ENCODE peak calls at places on chromosomes 7 and 10, in nine cellular contexts. T is transverse colon, B is progenitor cell of endocrine pancreas, G is AG09309, I is dorsolateral prefrontal cortex, U is neural crest cell, K is cardiac muscle cell, H is lung, Z is IMR-90. M is an unnamed sample.

GRCh38 chr10:69088801-69089501 is 1.0 kb downstream of the SRGN start:
- DNase-seq in B (no peak), G (no peak), Z (peak; percentile 52), I (no peak), K (peak; percentile 80), U (no peak), H (no peak), T (no peak), M (no peak)

GRCh38 chr10:111083222-111084095 is 6.6 kb downstream of the ADRA2A start:
- DNase-seq in G (no peak), U (no peak), B (no peak), I (no peak), K (no peak), H (no peak), T (no peak), Z (no peak), M (no peak)

GRCh38 chr7:147653456-147653855 is 937.1 kb upstream of the C7orf33 start:
- DNase-seq in G (no peak), H (no peak), T (no peak), Z (no peak), B (no peak), U (no peak), K (no peak), I (no peak), M (no peak)

GRCh38 chr7:39810710-39811109 is 139.3 kb upstream of the CDK13 start:
- DNase-seq in T (no peak), G (no peak), U (no peak), Z (no peak), H (no peak), K (no peak), I (no peak), B (no peak), M (no peak)

GRCh38 chr10:123301077-123301875 is 147.1 kb downstream of the BUB3 start:
- DNase-seq in Z (no peak), H (no peak), U (peak; percentile 26), G (no peak), T (peak; percentile 11), B (no peak), I (peak; percentile 91), K (peak; percentile 66), M (peak; percentile 83)

GRCh38 chr10:60611291-60611747 is 167.0 kb upstream of the CDK1 start:
- DNase-seq in T (no peak), U (no peak), B (no peak), Z (peak; percentile 71), I (no peak), K (peak; percentile 66), H (no peak), G (peak; percentile 32), M (no peak)

GRCh38 chr10:324593-324992 is 189.3 kb downstream of the ZMYND11 start:
- DNase-seq in H (no peak), K (no peak), U (no peak), B (no peak), G (no peak), I (no peak), Z (no peak), T (no peak), M (no peak)

GRCh38 chr10:95674643-95675042 is 18.1 kb upstream of the ALDH18A1 start:
- DNase-seq in Z (no peak), T (no peak), I (no peak), H (no peak), G (no peak), U (no peak), B (no peak), K (no peak), M (no peak)

GRCh38 chr10:79608505-79609375 is 2.0 kb upstream of the SFTPA1 start:
- DNase-seq in G (no peak), K (peak; percentile 38), H (no peak), B (peak; percentile 37), U (peak; percentile 39), Z (peak; percentile 14), T (peak; percentile 26), I (no peak), M (peak; percentile 70)

DNA sequence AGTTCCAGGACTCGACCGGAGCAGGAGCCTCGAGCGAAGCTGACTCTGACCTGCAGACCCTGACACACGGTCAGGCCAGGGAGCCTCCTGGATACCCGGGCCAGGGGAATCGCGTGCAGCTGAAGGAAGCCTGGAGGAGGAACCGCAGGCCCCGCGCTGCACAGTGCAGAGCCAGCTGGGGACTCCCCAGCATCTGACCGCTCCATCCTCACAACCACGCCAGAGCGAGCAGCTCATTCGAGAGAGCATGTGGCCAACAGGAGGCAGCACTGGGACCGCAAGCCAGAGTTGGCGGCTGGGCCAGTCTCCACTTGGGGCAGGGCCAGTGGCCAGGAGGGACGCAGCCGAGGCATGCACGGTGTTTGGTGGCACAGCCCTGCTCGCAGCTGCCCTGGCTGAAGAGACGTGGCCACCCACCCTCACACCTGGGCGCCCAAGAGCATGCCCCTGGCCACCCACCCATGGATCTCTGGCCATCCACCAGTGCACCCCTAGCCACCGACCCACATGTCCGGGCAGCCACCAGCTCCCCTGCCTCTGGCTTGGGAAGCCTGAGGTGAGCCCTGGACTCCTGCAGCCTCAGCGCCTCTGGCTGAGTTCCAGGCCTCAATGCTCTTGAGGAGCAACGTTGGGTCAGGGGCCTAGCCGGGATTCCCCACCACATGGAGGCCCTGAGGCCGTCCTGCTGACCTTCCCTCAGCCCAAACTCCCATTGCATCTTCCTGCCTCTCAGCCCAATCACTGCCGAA is 213.9 kb downstream of the ELFN1 start:
- DNase-seq in T (no peak), I (no peak), B (no peak), Z (no peak), H (no peak), K (no peak), G (no peak), U (no peak), M (peak; percentile 16)
- TF ChIP-seq CTCF in T (no peak), I (no peak), B (no peak), Z (no peak), H (no peak), K (no peak), G (no peak), U (no peak), M (no peak)

GRCh38 chr7:69799048-69799697 is 200.9 kb downstream of the AUTS2 start:
- DNase-seq in U (no peak), I (no peak), G (no peak), B (no peak), H (no peak), T (no peak), K (no peak), Z (no peak), M (no peak)
- TF ChIP-seq CTCF in U (no peak), I (no peak), G (no peak), B (no peak), H (no peak), T (no peak), K (no peak), Z (no peak), M (no peak)

GRCh38 chr10:114000461-114000860 is 43.2 kb upstream of the ADRB1 start:
- DNase-seq in T (no peak), Z (no peak), B (no peak), G (no peak), H (no peak), U (no peak), K (no peak), I (no peak), M (no peak)

GRCh38 chr10:113997428-113997827 is 46.2 kb upstream of the ADRB1 start:
- DNase-seq in B (no peak), H (no peak), Z (no peak), T (peak; percentile 53), I (no peak), K (no peak), U (no peak), G (no peak), M (no peak)

GRCh38 chr10:113999520-113999919 is 44.1 kb upstream of the ADRB1 start:
- DNase-seq in K (no peak), T (peak; percentile 58), B (no peak), U (no peak), G (no peak), Z (no peak), I (no peak), H (no peak), M (no peak)

DNA sequence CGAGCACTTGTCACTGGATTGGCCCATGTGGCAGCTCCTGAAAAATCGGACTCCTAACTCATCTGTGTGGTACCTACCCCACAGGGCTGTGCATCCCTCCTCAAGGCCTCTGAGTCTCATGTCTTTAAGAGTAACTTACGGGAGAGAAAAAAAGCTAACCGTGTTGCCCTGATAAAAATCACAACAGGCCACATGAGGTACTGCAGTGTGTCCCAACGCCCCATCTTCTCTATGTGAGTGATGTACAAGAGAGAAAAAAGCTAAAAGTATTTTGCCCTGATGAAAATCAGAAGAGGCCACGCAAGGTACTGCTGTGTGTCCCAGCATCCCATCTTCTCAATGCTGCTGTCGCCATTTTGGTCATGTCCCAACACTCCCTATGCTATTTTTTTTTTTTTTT is 41.2 kb upstream of the ADRB1 start:
- DNase-seq in G (no peak), T (no peak), B (no peak), Z (no peak), H (no peak), K (no peak), I (no peak), U (no peak), M (no peak)
- TF ChIP-seq CTCF in G (no peak), T (no peak), B (peak; percentile 17), Z (no peak), H (no peak), K (no peak), I (no peak), U (peak; percentile 43), M (peak; percentile 19)

GRCh38 chr10:28942012-28942411 is 264.7 kb downstream of the BAMBI start:
- DNase-seq in I (no peak), T (no peak), Z (no peak), K (no peak), H (no peak), B (no peak), G (no peak), U (no peak), M (no peak)

GRCh38 chr10:28937959-28938358 is 260.6 kb downstream of the BAMBI start:
- DNase-seq in U (no peak), I (no peak), Z (no peak), B (no peak), K (no peak), T (no peak), G (no peak), H (no peak), M (no peak)

GRCh38 chr10:28938745-28939144 is 261.4 kb downstream of the BAMBI start:
- DNase-seq in B (no peak), K (no peak), G (no peak), I (no peak), Z (peak; percentile 71), H (no peak), T (no peak), U (no peak), M (no peak)

GRCh38 chr10:28940158-28940888 is 263.0 kb downstream of the BAMBI start:
- DNase-seq in Z (no peak), B (no peak), G (no peak), H (no peak), K (no peak), I (no peak), U (no peak), T (no peak), M (no peak)

GRCh38 chr10:28939352-28940157 is 262.2 kb downstream of the BAMBI start:
- DNase-seq in U (peak; percentile 71), Z (peak; percentile 66), H (peak; percentile 74), T (peak; percentile 23), I (no peak), B (peak; percentile 55), K (peak; percentile 98), G (peak; percentile 34), M (peak; percentile 79)
- TF ChIP-seq CTCF in U (peak; percentile 57), Z (no peak), H (no peak), T (no peak), I (no peak), B (peak; percentile 73), K (peak; percentile 49), G (no peak), M (peak; percentile 41)

M was measured in glutamatergic neuron.